ENCODE peak calls at places on chromosome 11, in ten cellular contexts. C, R, W, N, I, X, E, U, G and S are unnamed samples.

GRCh38 chr11:3041699-3042098 is 15.5 kb downstream of the CARS1 start:
- DNase-seq in W (no peak), R (peak; percentile 53), E (no peak), G (no peak), I (no peak), X (no peak), U (no peak), C (no peak), N (no peak), S (peak; percentile 69)

GRCh38 chr11:16781821-16782220 is 43.4 kb downstream of the C11orf58 start:
- DNase-seq in C (no peak), W (no peak), R (no peak), G (no peak), U (no peak), I (no peak), E (no peak), N (no peak), X (no peak), S (peak; percentile 51)

GRCh38 chr11:41085123-41085522 is 374.3 kb downstream of the LRRC4C start:
- DNase-seq in G (no peak), R (no peak), X (no peak), W (no peak), U (no peak), I (no peak), C (no peak), E (no peak), N (no peak), S (no peak)

GRCh38 chr11:66978229-66978628 is 3.1 kb downstream of the C11orf86 start:
- DNase-seq in C (no peak), R (no peak), W (no peak), X (no peak), U (no peak), N (no peak), E (no peak), I (no peak), G (no peak), S (no peak)

GRCh38 chr11:110857885-110858555 is 145.8 kb upstream of the ARHGAP20 start:
- DNase-seq in I (no peak), W (no peak), X (peak; percentile 35), N (no peak), E (peak; percentile 21), U (no peak), G (peak; percentile 38), C (peak; percentile 64), R (peak; percentile 34), S (peak; percentile 30)

GRCh38 chr11:68040121-68040956 is 1.5 kb downstream of the TCIRG1 start:
- DNase-seq in X (peak; percentile 65), C (peak; percentile 59), U (peak; percentile 83), R (no peak), E (peak; percentile 45), W (peak; percentile 64), G (peak; percentile 81), I (peak; percentile 73), N (peak; percentile 88), S (peak; percentile 76)

GRCh38 chr11:125091247-125091876 is 20.1 kb downstream of the TMEM218 start:
- DNase-seq in N (no peak), U (no peak), W (no peak), G (peak; percentile 89), I (peak; percentile 64), X (no peak), R (peak; percentile 52), C (peak; percentile 71), E (peak; percentile 54), S (peak; percentile 77)

GRCh38 chr11:45606514-45607024 is 58.9 kb downstream of the CHST1 start:
- DNase-seq in N (no peak), I (no peak), U (no peak), E (peak; percentile 26), C (no peak), G (no peak), W (no peak), X (no peak), R (no peak), S (peak; percentile 19)

GRCh38 chr11:86153439-86153838 is 84.6 kb upstream of the PICALM start:
- DNase-seq in C (no peak), W (no peak), U (no peak), G (no peak), N (no peak), R (no peak), E (no peak), I (no peak), X (no peak), S (no peak)

GRCh38 chr11:86151188-86152005 is 82.5 kb upstream of the PICALM start:
- DNase-seq in E (peak; percentile 40), X (peak; percentile 23), R (no peak), C (peak; percentile 78), G (peak; percentile 25), I (peak; percentile 55), W (peak; percentile 55), N (peak; percentile 90), U (no peak), S (peak; percentile 85)

GRCh38 chr11:86150826-86151187 is 81.9 kb upstream of the PICALM start:
- DNase-seq in I (no peak), E (no peak), N (no peak), R (no peak), U (no peak), W (no peak), G (peak; percentile 18), C (peak; percentile 41), X (no peak), S (no peak)

GRCh38 chr11:86152006-86152862 is 83.3 kb upstream of the PICALM start:
- DNase-seq in X (no peak), U (no peak), W (no peak), C (peak; percentile 92), I (no peak), N (no peak), E (no peak), R (no peak), G (peak; percentile 29), S (peak; percentile 37)

DNA sequence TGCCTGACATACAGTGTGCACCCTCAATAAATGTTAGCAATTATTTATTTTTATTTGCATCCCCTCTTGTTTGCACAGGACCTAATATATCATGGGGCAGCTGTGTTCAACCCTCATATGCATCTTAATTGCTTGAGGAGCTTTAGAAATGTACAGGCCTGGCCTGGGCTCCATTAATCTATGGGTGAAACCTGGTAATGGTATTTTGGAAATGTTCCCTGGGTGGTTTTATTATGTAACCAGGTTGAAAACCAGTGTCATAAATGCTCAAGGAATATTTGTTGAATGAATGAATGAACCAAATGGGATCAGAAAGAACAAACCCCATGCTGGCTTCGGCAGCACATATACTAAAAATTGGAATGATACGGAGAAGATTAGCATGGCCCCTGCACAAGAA is 84.0 kb upstream of the PICALM start:
- DNase-seq in X (no peak), C (peak; percentile 23), U (no peak), G (no peak), E (no peak), W (no peak), I (no peak), R (no peak), N (no peak), S (no peak)
- H3K4me1 ChIP-seq in X (peaks cover 9% of the 10 kb centered on the region), C (peaks cover 12% of the 10 kb centered on the region), U (peaks cover 3% of the 10 kb centered on the region), G (peaks cover 19% of the 10 kb centered on the region), E (peaks cover 19% of the 10 kb centered on the region), W (peaks cover 16% of the 10 kb centered on the region), I (peaks cover 31% of the 10 kb centered on the region), R (no peaks in the 10 kb centered on the region), N (peaks cover 6% of the 10 kb centered on the region), S (peaks cover 31% of the 10 kb centered on the region)

GRCh38 chr11:105032495-105032894 is 2.4 kb downstream of the CASP1 start:
- DNase-seq in W (no peak), C (no peak), I (no peak), E (no peak), X (no peak), G (no peak), N (no peak), U (no peak), R (no peak), S (no peak)

GRCh38 chr11:105040703-105041102 is 4.4 kb downstream of the CARD16 start:
- DNase-seq in R (no peak), U (no peak), I (no peak), E (no peak), W (no peak), X (no peak), C (no peak), G (no peak), N (no peak), S (no peak)

GRCh38 chr11:105033781-105034180 is 1.2 kb downstream of the CASP1 start:
- DNase-seq in E (no peak), X (no peak), I (no peak), W (no peak), N (no peak), R (no peak), U (no peak), G (no peak), C (no peak), S (no peak)

GRCh38 chr11:105033344-105033743 is 1.6 kb downstream of the CASP1 start:
- DNase-seq in G (no peak), C (no peak), N (no peak), E (no peak), X (no peak), U (no peak), W (no peak), I (no peak), R (no peak), S (no peak)

DNA sequence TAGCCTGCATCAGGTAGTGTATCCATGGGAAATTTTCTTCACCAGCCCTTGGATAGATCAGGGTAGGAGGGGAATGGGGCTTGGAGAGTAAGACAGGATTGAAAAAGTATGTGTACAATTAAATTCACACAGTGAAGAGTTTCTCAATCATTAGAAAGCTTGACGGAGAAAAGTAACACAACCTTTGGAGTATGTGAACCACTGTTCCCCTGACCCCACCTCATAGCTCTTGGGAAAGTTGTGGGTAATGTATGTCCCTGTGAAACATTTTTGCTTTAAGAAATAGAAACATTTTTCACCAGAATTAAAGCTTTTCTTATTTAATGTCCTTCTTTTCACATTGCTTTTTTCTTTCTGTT is 297 bp upstream of the CASP1 start:
- DNase-seq in C (no peak), E (no peak), N (no peak), G (no peak), U (no peak), R (no peak), W (no peak), I (no peak), X (no peak), S (no peak)
- H3K4me1 ChIP-seq in C (peaks cover 2% of the 10 kb centered on the region), E (no peaks in the 10 kb centered on the region), N (no peaks in the 10 kb centered on the region), G (no peaks in the 10 kb centered on the region), U (peaks cover 11% of the 10 kb centered on the region), R (no peaks in the 10 kb centered on the region), W (no peaks in the 10 kb centered on the region), I (peaks cover 3% of the 10 kb centered on the region), X (no peaks in the 10 kb centered on the region), S (no peaks in the 10 kb centered on the region)

GRCh38 chr11:60912851-60913550 is 957 bp upstream of the TMEM109 start:
- DNase-seq in R (no peak), N (peak; percentile 73), U (no peak), C (no peak), G (no peak), W (no peak), I (peak; percentile 52), X (no peak), E (no peak), S (peak; percentile 75)

GRCh38 chr11:60912223-60912850 is 1.6 kb upstream of the TMEM109 start:
- DNase-seq in C (no peak), I (no peak), N (no peak), U (no peak), W (no peak), G (no peak), X (no peak), E (no peak), R (no peak), S (peak; percentile 71)

GRCh38 chr11:60914620-60915249 is 777 bp downstream of the TMEM109 start:
- DNase-seq in C (peak; percentile 44), X (peak; percentile 54), W (no peak), I (peak; percentile 70), R (no peak), G (peak; percentile 16), E (peak; percentile 32), N (no peak), U (peak; percentile 74), S (peak; percentile 48)

GRCh38 chr11:60915250-60915914 is 1.4 kb downstream of the TMEM109 start:
- DNase-seq in W (peak; percentile 65), R (peak; percentile 68), E (peak; percentile 76), X (no peak), N (peak; percentile 88), G (peak; percentile 56), C (peak; percentile 61), U (peak; percentile 87), I (peak; percentile 69), S (peak; percentile 76)

GRCh38 chr11:60913793-60914619 is at the start of gene TMEM109:
- DNase-seq in C (peak; percentile 84), N (peak; percentile 93), I (peak; percentile 91), G (peak; percentile 92), U (peak; percentile 93), W (peak; percentile 87), E (peak; percentile 94), X (peak; percentile 87), R (peak; percentile 85), S (peak; percentile 86)
- H3K4me1 ChIP-seq in C (peaks cover 7% of the 10 kb centered on the region), N (no peaks in the 10 kb centered on the region), I (peaks cover 3% of the 10 kb centered on the region), G (peaks cover 5% of the 10 kb centered on the region), U (peaks cover 14% of the 10 kb centered on the region), W (peaks cover 17% of the 10 kb centered on the region), E (peaks cover 29% of the 10 kb centered on the region), X (peaks cover 11% of the 10 kb centered on the region), R (peaks cover 22% of the 10 kb centered on the region), S (peaks cover 41% of the 10 kb centered on the region)

GRCh38 chr11:82924522-82925224 is 23.1 kb downstream of the DDIAS start:
- DNase-seq in E (no peak), I (no peak), C (no peak), G (no peak), R (no peak), W (no peak), X (no peak), U (no peak), N (no peak), S (no peak)

GRCh38 chr11:82930734-82931133 is 29.2 kb downstream of the DDIAS start:
- DNase-seq in X (no peak), C (no peak), W (no peak), N (no peak), I (no peak), E (no peak), U (no peak), R (no peak), G (no peak), S (no peak)

GRCh38 chr11:82930229-82930628 is 28.7 kb downstream of the DDIAS start:
- DNase-seq in C (no peak), R (no peak), U (no peak), N (no peak), X (no peak), E (no peak), W (no peak), G (no peak), I (no peak), S (no peak)

GRCh38 chr11:82929121-82929520 is 27.6 kb downstream of the DDIAS start:
- DNase-seq in G (no peak), I (no peak), X (no peak), R (no peak), W (no peak), N (no peak), C (no peak), U (no peak), E (no peak), S (no peak)

GRCh38 chr11:82927264-82927880 is 25.8 kb downstream of the DDIAS start:
- DNase-seq in C (peak; percentile 51), G (peak; percentile 66), U (no peak), I (no peak), E (no peak), R (no peak), X (no peak), W (no peak), N (no peak), S (no peak)
- H3K4me1 ChIP-seq in C (no peaks in the 10 kb centered on the region), G (no peaks in the 10 kb centered on the region), U (peaks cover 4% of the 10 kb centered on the region), I (peaks cover 3% of the 10 kb centered on the region), E (no peaks in the 10 kb centered on the region), R (no peaks in the 10 kb centered on the region), X (no peaks in the 10 kb centered on the region), W (no peaks in the 10 kb centered on the region), N (no peaks in the 10 kb centered on the region), S (no peaks in the 10 kb centered on the region)